ENCODE peak calls at places on chromosomes 7 and 10, in eight cellular contexts. H, Y, Z, S, K, Q, U and O are unnamed samples.

GRCh38 chr7:127390817-127391590 is 1.5 kb downstream of the ZNF800 start:
- DNase-seq in U (no peak), S (no peak), K (no peak), Y (no peak), H (no peak), Z (no peak), Q (no peak), O (no peak)

GRCh38 chr7:451255-452229 is 68.1 kb downstream of the PDGFA start:
- DNase-seq in Z (no peak), Y (no peak), K (no peak), S (no peak), H (no peak), U (no peak), Q (peak), O (no peak)

GRCh38 chr10:71094712-71095390 is 117.5 kb upstream of the UNC5B start:
- DNase-seq in Z (no peak), Q (no peak), U (no peak), S (no peak), Y (no peak), K (no peak), H (no peak), O (no peak)

GRCh38 chr7:18940577-18941134 is 176.8 kb downstream of the TWIST1 start:
- DNase-seq in Z (no peak), Y (no peak), K (no peak), S (no peak), U (no peak), H (no peak), Q (no peak), O (no peak)

GRCh38 chr7:149828357-149829309 is 9.5 kb upstream of the ZNF862 start:
- DNase-seq in H (no peak), Y (no peak), Q (no peak), S (no peak), K (no peak), Z (peak), U (no peak), O (no peak)

GRCh38 chr7:29278362-29279070 is 83.9 kb downstream of the CHN2 start:
- DNase-seq in K (no peak), H (no peak), U (no peak), Y (no peak), Z (no peak), Q (peak), S (no peak), O (no peak)

GRCh38 chr7:22193361-22194016 is 163.5 kb downstream of the RAPGEF5 start:
- DNase-seq in Q (peak), H (no peak), K (no peak), Z (no peak), Y (no peak), U (no peak), S (no peak), O (no peak)

GRCh38 chr7:100674441-100675407 is 1.2 kb downstream of the GNB2 start:
- DNase-seq in S (peak), H (no peak), Z (peak), Y (no peak), U (peak), Q (peak), K (no peak), O (peak)

GRCh38 chr10:28652703-28653102 is 24.6 kb upstream of the BAMBI start:
- DNase-seq in K (no peak), Y (no peak), S (no peak), Z (no peak), Q (no peak), U (no peak), H (no peak), O (no peak)

GRCh38 chr10:3774018-3774813 is 10.8 kb downstream of the KLF6 start:
- DNase-seq in S (no peak), Y (no peak), Z (no peak), K (no peak), H (no peak), Q (no peak), U (peak), O (no peak)
- TF ChIP-seq CTCF in S (no peak), Y (peak), Z (no peak), K (no peak), H (no peak), Q (no peak), U (no peak), O (no peak)

GRCh38 chr7:142549007-142549406 is 200.3 kb upstream of the PRSS1 start:
- DNase-seq in H (no peak), Q (no peak), Y (no peak), Z (no peak), U (no peak), K (no peak), S (no peak), O (no peak)
- TF ChIP-seq MAX in H (no peak), Q (no peak), Y (no peak), Z (peak), U (no peak), K (no peak), S (no peak), O (no peak)

DNA sequence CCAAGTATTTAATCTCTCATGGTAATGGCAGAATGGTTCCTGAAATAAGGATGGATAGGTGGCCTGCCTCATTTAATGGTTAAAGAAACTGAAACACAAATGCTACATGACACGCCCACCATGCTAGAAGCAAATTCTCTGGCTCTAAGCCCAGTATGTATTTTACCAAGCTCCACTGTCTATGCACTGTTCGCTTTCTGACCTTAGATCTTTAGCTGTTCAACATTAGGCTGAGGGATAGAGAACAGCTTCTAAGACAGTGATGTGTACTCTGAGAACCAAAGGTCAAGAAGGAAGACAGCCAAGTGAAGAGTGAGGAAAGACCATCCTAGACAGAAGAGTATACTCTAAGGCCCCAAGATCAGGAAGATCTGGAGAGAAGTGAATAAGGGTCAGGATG is 26.6 kb downstream of the FAM3C start:
- DNase-seq in Q (no peak), S (no peak), K (no peak), U (peak), Y (no peak), H (peak), Z (no peak), O (no peak)
- H3K4me3 ChIP-seq in Q (no peak), S (no peak), K (no peak), U (no peak), Y (no peak), H (no peak), Z (no peak), O (no peak)

GRCh38 chr10:133308431-133309110 is at the start of the genes TUBGCP2 and ZNF511:
- DNase-seq in S (peak), K (peak), H (peak), Z (peak), Q (peak), Y (no peak), U (peak), O (peak)
- TF ChIP-seq CTCF in S (no peak), K (no peak), H (peak), Z (no peak), Q (peak), Y (no peak), U (no peak), O (peak)

GRCh38 chr10:90089724-90090123 is 388.3 kb downstream of the KIF20B start:
- DNase-seq in Y (no peak), Q (no peak), S (no peak), K (no peak), Z (no peak), H (no peak), U (no peak), O (no peak)

GRCh38 chr10:90088008-90088322 is 386.6 kb downstream of the KIF20B start:
- DNase-seq in K (no peak), H (no peak), Z (no peak), U (no peak), Y (no peak), Q (no peak), S (no peak), O (no peak)

GRCh38 chr10:90087197-90088007 is 386.0 kb downstream of the KIF20B start:
- DNase-seq in U (no peak), Q (no peak), Z (no peak), K (no peak), Y (peak), S (no peak), H (no peak), O (peak)
- TF ChIP-seq MAX in U (no peak), Q (no peak), Z (no peak), K (no peak), Y (peak), S (no peak), H (no peak), O (no peak)

DNA sequence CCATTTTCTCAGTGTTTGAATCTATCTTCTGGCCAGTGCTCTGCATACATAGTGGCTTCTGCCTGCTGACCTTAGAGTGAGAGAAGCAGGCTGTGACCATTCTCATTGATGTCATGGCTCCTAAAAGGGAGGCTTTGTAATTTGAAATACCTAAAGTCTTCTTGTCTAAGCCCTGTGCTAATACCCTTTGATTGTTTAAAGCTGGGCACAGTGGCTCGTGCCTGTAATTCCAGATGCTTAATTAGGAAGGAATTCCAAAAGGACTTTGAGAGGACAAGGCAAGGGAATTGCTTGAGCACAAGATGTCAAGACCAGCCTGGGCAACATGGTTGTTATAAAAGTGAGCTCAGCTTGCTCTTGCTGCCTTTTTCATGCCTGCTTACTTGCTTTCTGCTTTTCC is 81.7 kb downstream of the APBB1IP start:
- DNase-seq in Z (no peak), Y (no peak), K (no peak), H (no peak), Q (no peak), S (no peak), U (no peak), O (no peak)
- H3K4me3 ChIP-seq in Z (no peak), Y (no peak), K (no peak), H (no peak), Q (no peak), S (no peak), U (no peak), O (no peak)

GRCh38 chr10:104689547-104689946 is 48.5 kb downstream of the SORCS3 start:
- DNase-seq in Z (no peak), U (no peak), K (no peak), Q (peak), H (no peak), S (no peak), Y (no peak), O (no peak)
- TF ChIP-seq CTCF in Z (no peak), U (no peak), K (no peak), Q (no peak), H (no peak), S (no peak), Y (no peak), O (no peak)

GRCh38 chr10:3259499-3259898 is 86.9 kb upstream of the PITRM1 start:
- DNase-seq in Y (no peak), Q (no peak), K (no peak), S (peak), H (no peak), Z (no peak), U (no peak), O (no peak)

GRCh38 chr10:3263082-3263481 is 90.5 kb upstream of the PITRM1 start:
- DNase-seq in S (no peak), H (no peak), Q (no peak), K (no peak), Z (no peak), U (peak), Y (no peak), O (no peak)

GRCh38 chr10:3261921-3262320 is 89.3 kb upstream of the PITRM1 start:
- DNase-seq in Q (no peak), Y (no peak), S (no peak), Z (no peak), H (no peak), K (no peak), U (peak), O (no peak)

GRCh38 chr10:3258291-3258848 is 85.8 kb upstream of the PITRM1 start:
- DNase-seq in U (peak), H (no peak), Z (no peak), Q (no peak), S (no peak), K (no peak), Y (no peak), O (no peak)

DNA sequence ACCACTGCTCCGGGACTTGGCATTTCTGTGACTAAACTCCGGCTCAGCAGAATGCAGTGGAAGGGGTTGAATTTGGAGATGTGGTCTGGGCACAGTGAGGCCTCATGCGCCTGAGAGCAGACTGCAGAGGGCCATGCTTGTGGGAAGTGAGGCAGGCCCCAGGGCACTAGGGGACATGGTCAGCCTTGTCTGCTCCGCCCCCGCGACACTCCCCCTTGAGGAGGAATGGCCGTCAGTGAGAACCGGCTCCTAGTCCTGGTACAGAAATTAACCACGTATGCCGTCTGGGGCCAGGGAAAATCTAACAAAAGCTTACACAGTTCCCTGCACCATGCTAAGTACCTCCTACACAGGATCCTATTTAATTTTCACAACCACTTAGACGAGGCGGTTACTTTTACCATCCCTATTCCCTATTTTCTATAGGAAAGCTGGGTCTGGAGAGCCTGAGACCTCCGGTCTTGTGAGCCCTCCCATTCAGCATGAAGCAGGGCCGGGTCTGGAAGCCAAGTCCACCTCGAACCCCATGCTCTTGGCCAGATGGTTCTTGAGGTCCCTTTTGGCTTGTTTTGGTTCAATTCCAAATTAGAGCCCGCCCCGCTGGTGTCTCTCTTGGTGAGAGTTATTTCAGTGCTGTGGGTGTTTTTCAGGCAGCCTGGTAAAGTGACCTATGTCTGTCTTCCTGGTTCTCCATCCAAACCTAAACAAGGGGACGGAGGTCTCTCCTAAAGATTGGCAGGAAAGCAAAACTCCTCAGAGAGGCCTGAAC is 87.7 kb upstream of the PITRM1 start:
- DNase-seq in H (no peak), U (no peak), Q (no peak), Y (no peak), K (no peak), Z (no peak), S (peak), O (no peak)
- TF ChIP-seq MAX in H (no peak), U (no peak), Q (no peak), Y (no peak), K (no peak), Z (no peak), S (no peak), O (no peak)

DNA sequence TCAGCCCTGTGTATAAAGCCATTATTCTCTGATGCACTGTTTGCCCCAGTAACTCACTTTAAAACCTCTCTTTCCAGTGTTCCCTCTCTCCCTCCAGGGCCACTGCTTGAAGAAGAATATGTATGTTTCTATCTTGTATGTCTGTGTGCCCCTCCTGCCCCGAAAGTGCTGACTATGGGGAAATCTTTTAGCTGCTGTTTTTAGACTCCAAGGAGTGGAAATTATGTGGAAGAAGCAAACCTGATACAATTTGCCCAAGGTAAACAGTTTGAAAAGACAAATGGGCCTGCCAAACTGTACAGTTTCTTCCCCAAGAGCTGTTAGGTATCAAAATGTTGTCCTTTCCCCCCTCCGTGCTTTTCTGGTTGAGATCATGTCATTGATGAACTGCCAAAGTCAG is 3.4 kb downstream of the ADRA2A start:
- DNase-seq in Q (peak), Z (no peak), Y (no peak), U (no peak), H (no peak), K (no peak), S (no peak), O (no peak)
- H3K4me3 ChIP-seq in Q (no peak), Z (no peak), Y (no peak), U (no peak), H (no peak), K (no peak), S (no peak), O (no peak)